ENCODE peak calls at places on chromosomes 13 and 19, in five cellular contexts. Z is stimulated activated naive CD8-positive, alpha-beta T cell treated with anti-CD3 and anti-CD28 coated beads, Interleukin-15, Interleukin-2, amounts not matched to agents 100 U/mL and 50 U/mL, for 24 hours; A is psoas muscle; M is CD4-positive, CD25-positive, alpha-beta regulatory T cell; R is stimulated activated CD8-positive, alpha-beta memory T cell treated with anti-CD3 and anti-CD28 coated beads, Interleukin-7, amount 100 ng/mL, for 24 hours. K is an unnamed sample.

GRCh38 chr19:932647-933552 is 7.1 kb downstream of the ARID3A start:
- DNase-seq in Z (peak; percentile 39), M (no peak), A (peak; percentile 83), R (no peak), K (peak; percentile 94)

GRCh38 chr13:50192272-50192813 is 177.1 kb downstream of the KCNRG start:
- DNase-seq in R (no peak), M (no peak), Z (no peak), A (no peak), K (no peak)

GRCh38 chr13:30647824-30648521 is 30.3 kb downstream of the USPL1 start:
- DNase-seq in Z (no peak), A (no peak), M (no peak), R (no peak), K (no peak)

GRCh38 chr13:43444085-43444484 is 342.7 kb downstream of the ENOX1 start:
- DNase-seq in M (no peak), Z (no peak), A (no peak), R (no peak), K (no peak)

GRCh38 chr13:29310806-29311205 is 284.7 kb downstream of the SLC7A1 start:
- DNase-seq in M (no peak), A (no peak), R (no peak), Z (no peak), K (no peak)

GRCh38 chr13:28313579-28313978 is 175.2 kb downstream of the PAN3 start:
- DNase-seq in M (no peak), Z (peak; percentile 9), R (no peak), A (no peak), K (peak; percentile 39)

GRCh38 chr19:39677931-39678889 is 22.5 kb downstream of the LGALS16 start:
- DNase-seq in Z (no peak), M (no peak), A (peak; percentile 42), R (no peak), K (no peak)

GRCh38 chr13:65264066-65264465 is 1966.1 kb downstream of the PCDH9 start:
- DNase-seq in Z (no peak), R (no peak), A (no peak), M (no peak), K (no peak)

GRCh38 chr19:43504426-43505185 is at the start of gene PHLDB3:
- DNase-seq in R (no peak), Z (peak; percentile 61), A (peak; percentile 44), M (no peak), K (no peak)

GRCh38 chr13:38980628-38981078 is 10.0 kb downstream of the STOML3 start:
- DNase-seq in M (no peak), Z (no peak), A (no peak), R (no peak), K (no peak)

GRCh38 chr19:5641171-5641570 is 18.3 kb downstream of the SAFB start:
- DNase-seq in R (no peak), A (no peak), Z (no peak), M (no peak), K (no peak)

GRCh38 chr19:6132482-6132881 is 3.0 kb upstream of the ACSBG2 start:
- DNase-seq in M (no peak), Z (no peak), R (no peak), A (no peak), K (no peak)

GRCh38 chr13:26980099-26981031 is 191.2 kb downstream of the USP12 start:
- DNase-seq in Z (no peak), A (no peak), M (no peak), R (no peak), K (no peak)

GRCh38 chr13:99661791-99662190 is 160.5 kb downstream of the TM9SF2 start:
- DNase-seq in R (no peak), M (no peak), A (no peak), Z (no peak), K (no peak)

GRCh38 chr13:67771106-67771505 is 541.0 kb upstream of the PCDH9 start:
- DNase-seq in R (no peak), Z (no peak), A (no peak), M (no peak), K (no peak)

GRCh38 chr19:29076963-29077362 is 136.0 kb downstream of the UQCRFS1 start:
- DNase-seq in Z (no peak), A (no peak), M (no peak), R (no peak), K (no peak)

GRCh38 chr19:38674388-38675133 is 27.1 kb downstream of the ACTN4 start:
- DNase-seq in R (no peak), Z (no peak), A (no peak), M (no peak), K (no peak)

GRCh38 chr19:14318873-14319272 is 62.4 kb upstream of the ADGRE5 start:
- DNase-seq in R (no peak), A (no peak), M (no peak), Z (peak; percentile 25), K (no peak)

GRCh38 chr13:68727165-68727564 is 1380.5 kb upstream of the ATXN8OS start:
- DNase-seq in Z (no peak), A (no peak), R (no peak), M (no peak), K (no peak)

GRCh38 chr19:9885077-9885552 is 50.0 kb downstream of the PIN1 start:
- DNase-seq in M (no peak), A (peak; percentile 44), R (no peak), Z (no peak), K (peak; percentile 66)

GRCh38 chr19:43560687-43561086 is 14.6 kb downstream of the XRCC1 start:
- DNase-seq in R (no peak), Z (peak; percentile 33), M (no peak), A (no peak), K (no peak)

GRCh38 chr19:29530549-29531457 is 5.0 kb downstream of the VSTM2B start:
- DNase-seq in M (no peak), Z (no peak), R (no peak), A (no peak), K (no peak)

GRCh38 chr19:15251749-15252397 is 19.6 kb upstream of the EPHX3 start:
- DNase-seq in M (no peak), R (no peak), Z (no peak), A (peak; percentile 88), K (peak; percentile 92)

GRCh38 chr19:38949580-38950367 is 19.0 kb downstream of the MRPS12 start:
- DNase-seq in Z (peak; percentile 91), M (peak; percentile 65), A (peak; percentile 87), R (peak; percentile 75), K (peak; percentile 54)

GRCh38 chr19:518292-519231 is 11.3 kb downstream of the TPGS1 start:
- DNase-seq in R (no peak), M (peak; percentile 68), A (peak; percentile 23), Z (peak; percentile 63), K (no peak)

GRCh38 chr13:94121686-94122085 is 357.8 kb downstream of the DCT start:
- DNase-seq in R (no peak), A (no peak), M (no peak), Z (no peak), K (no peak)

GRCh38 chr13:45219938-45220375 is 19.1 kb upstream of the KCTD4 start:
- DNase-seq in Z (no peak), M (no peak), A (no peak), R (no peak), K (peak; percentile 33)

GRCh38 chr13:73943137-73943964 is 190.9 kb downstream of the KLF12 start:
- DNase-seq in R (no peak), M (peak; percentile 63), Z (no peak), A (no peak), K (no peak)

GRCh38 chr19:52190679-52191293 is 934 bp downstream of the PPP2R1A start:
- DNase-seq in Z (no peak), A (peak; percentile 39), R (no peak), M (no peak), K (peak; percentile 60)

GRCh38 chr19:38409631-38410133 is 6.8 kb downstream of the FAM98C start:
- DNase-seq in Z (no peak), A (no peak), R (no peak), M (no peak), K (peak; percentile 30)

GRCh38 chr19:7941895-7942596 is 1.4 kb downstream of the TIMM44 start:
- DNase-seq in M (no peak), R (no peak), A (no peak), Z (no peak), K (no peak)

K was measured in fibroblast of gingiva.